ENCODE peak calls at places on chromosomes 2 and 18, in five cellular contexts. One of them, this sample, is unnamed.
A peak's percentile ranks its signal among the peaks of the same experiment; 100 is the strongest.

GRCh38 chr2:134619250-134619649 is 99.5 kb downstream of the TMEM163 start:
- DNase-seq in sigmoid colon: no peak
- DNase-seq in ovary: no peak
- DNase-seq in esophagus squamous epithelium: no peak
- DNase-seq in fibroblast of lung: no peak
- DNase-seq in this sample: no peak

GRCh38 chr2:70851704-70852103 is 16.1 kb upstream of the CD207 start:
- DNase-seq in ovary: no peak
- DNase-seq in esophagus squamous epithelium: no peak
- DNase-seq in fibroblast of lung: no peak
- DNase-seq in sigmoid colon: no peak
- DNase-seq in this sample: no peak

GRCh38 chr18:55706893-55707292 is 118.9 kb upstream of the TCF4 start:
- DNase-seq in esophagus squamous epithelium: no peak
- DNase-seq in sigmoid colon: no peak
- DNase-seq in ovary: no peak
- DNase-seq in fibroblast of lung: peak; percentile 86
- DNase-seq in this sample: no peak

GRCh38 chr2:240881913-240882312 is 13.3 kb downstream of the AGXT start:
- DNase-seq in fibroblast of lung: no peak
- DNase-seq in ovary: no peak
- DNase-seq in esophagus squamous epithelium: no peak
- DNase-seq in sigmoid colon: no peak
- DNase-seq in this sample: no peak

GRCh38 chr2:225354281-225354774 is 45.2 kb upstream of the NYAP2 start:
- DNase-seq in sigmoid colon: no peak
- DNase-seq in fibroblast of lung: peak; percentile 92
- DNase-seq in esophagus squamous epithelium: no peak
- DNase-seq in ovary: no peak
- DNase-seq in this sample: peak; percentile 43

GRCh38 chr2:102718387-102719316 is 43.2 kb upstream of the TMEM182 start:
- DNase-seq in esophagus squamous epithelium: no peak
- DNase-seq in ovary: no peak
- DNase-seq in fibroblast of lung: no peak
- DNase-seq in sigmoid colon: no peak
- DNase-seq in this sample: no peak

GRCh38 chr2:106843910-106844250 is 42.1 kb downstream of the ST6GAL2 start:
- DNase-seq in sigmoid colon: no peak
- DNase-seq in ovary: no peak
- DNase-seq in esophagus squamous epithelium: no peak
- DNase-seq in fibroblast of lung: no peak
- DNase-seq in this sample: peak; percentile 8

GRCh38 chr2:119823734-119824334 is 64.1 kb downstream of the PTPN4 start:
- DNase-seq in sigmoid colon: no peak
- DNase-seq in ovary: peak; percentile 35
- DNase-seq in esophagus squamous epithelium: no peak
- DNase-seq in fibroblast of lung: peak; percentile 46
- DNase-seq in this sample: peak; percentile 32

GRCh38 chr2:65834062-65834461 is 401.7 kb upstream of the SPRED2 start:
- DNase-seq in ovary: no peak
- DNase-seq in esophagus squamous epithelium: no peak
- DNase-seq in sigmoid colon: no peak
- DNase-seq in fibroblast of lung: no peak
- DNase-seq in this sample: no peak

GRCh38 chr2:229085439-229085838 is 185.6 kb downstream of the PID1 start:
- DNase-seq in ovary: no peak
- DNase-seq in sigmoid colon: no peak
- DNase-seq in fibroblast of lung: no peak
- DNase-seq in esophagus squamous epithelium: no peak
- DNase-seq in this sample: no peak
- H3K9me3 ChIP-seq in ovary: no peaks in the 10 kb centered on the region
- H3K9me3 ChIP-seq in sigmoid colon: no peaks in the 10 kb centered on the region
- H3K9me3 ChIP-seq in fibroblast of lung: no peaks in the 10 kb centered on the region
- H3K9me3 ChIP-seq in esophagus squamous epithelium: no peaks in the 10 kb centered on the region
- H3K9me3 ChIP-seq in this sample: no peaks in the 10 kb centered on the region

GRCh38 chr18:1057367-1057766 is 152.7 kb downstream of the ADCYAP1 start:
- DNase-seq in fibroblast of lung: no peak
- DNase-seq in esophagus squamous epithelium: no peak
- DNase-seq in ovary: no peak
- DNase-seq in sigmoid colon: no peak
- DNase-seq in this sample: no peak

DNA sequence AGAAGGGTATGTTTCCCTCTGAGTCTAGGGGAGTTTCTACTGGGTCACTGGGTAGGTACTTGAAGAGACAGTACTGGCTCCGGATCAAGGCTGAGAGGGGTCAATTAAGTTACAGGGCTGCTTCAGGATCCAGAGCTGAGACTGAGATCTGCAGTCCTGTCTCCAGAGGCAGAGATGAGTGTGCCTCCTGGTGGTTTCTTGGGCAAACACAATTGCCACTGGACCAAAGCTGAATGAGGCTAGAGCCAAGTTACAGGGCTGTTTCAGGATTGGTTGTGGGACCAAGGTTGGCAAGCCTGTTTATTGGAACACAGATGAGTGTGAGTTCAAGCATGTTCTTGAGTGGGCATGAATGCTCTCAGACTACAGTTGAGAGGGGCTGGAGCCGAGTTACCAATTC is 157.9 kb downstream of the ADCYAP1 start:
- DNase-seq in ovary: no peak
- DNase-seq in esophagus squamous epithelium: no peak
- DNase-seq in sigmoid colon: no peak
- DNase-seq in fibroblast of lung: no peak
- DNase-seq in this sample: no peak
- TF ChIP-seq CTCF in ovary: no peak
- TF ChIP-seq CTCF in esophagus squamous epithelium: no peak
- TF ChIP-seq CTCF in sigmoid colon: no peak
- TF ChIP-seq CTCF in fibroblast of lung: no peak
- TF ChIP-seq CTCF in this sample: peak; percentile 34

GRCh38 chr2:8251291-8251690 is 430.6 kb upstream of the ID2 start:
- DNase-seq in esophagus squamous epithelium: no peak
- DNase-seq in fibroblast of lung: no peak
- DNase-seq in ovary: no peak
- DNase-seq in sigmoid colon: no peak
- DNase-seq in this sample: no peak

GRCh38 chr2:8249769-8250168 is 432.1 kb upstream of the ID2 start:
- DNase-seq in sigmoid colon: no peak
- DNase-seq in esophagus squamous epithelium: no peak
- DNase-seq in ovary: no peak
- DNase-seq in fibroblast of lung: no peak
- DNase-seq in this sample: no peak

GRCh38 chr2:8248623-8248957 is 433.3 kb upstream of the ID2 start:
- DNase-seq in ovary: no peak
- DNase-seq in sigmoid colon: no peak
- DNase-seq in esophagus squamous epithelium: no peak
- DNase-seq in fibroblast of lung: peak; percentile 3
- DNase-seq in this sample: no peak

GRCh38 chr2:8247905-8248622 is 433.8 kb upstream of the ID2 start:
- DNase-seq in fibroblast of lung: peak; percentile 23
- DNase-seq in sigmoid colon: no peak
- DNase-seq in esophagus squamous epithelium: no peak
- DNase-seq in ovary: no peak
- DNase-seq in this sample: no peak

GRCh38 chr2:8249191-8249590 is 432.7 kb upstream of the ID2 start:
- DNase-seq in sigmoid colon: no peak
- DNase-seq in esophagus squamous epithelium: no peak
- DNase-seq in fibroblast of lung: no peak
- DNase-seq in ovary: no peak
- DNase-seq in this sample: no peak
- H3K9me3 ChIP-seq in sigmoid colon: peaks cover 4% of the 10 kb centered on the region
- H3K9me3 ChIP-seq in esophagus squamous epithelium: peaks cover 4% of the 10 kb centered on the region
- H3K9me3 ChIP-seq in fibroblast of lung: no peaks in the 10 kb centered on the region
- H3K9me3 ChIP-seq in ovary: no peaks in the 10 kb centered on the region
- H3K9me3 ChIP-seq in this sample: peaks cover 8% of the 10 kb centered on the region

GRCh38 chr2:218953366-218953954 is 6.0 kb upstream of the CDK5R2 start:
- DNase-seq in sigmoid colon: no peak
- DNase-seq in fibroblast of lung: no peak
- DNase-seq in ovary: no peak
- DNase-seq in esophagus squamous epithelium: no peak
- DNase-seq in this sample: no peak
- TF ChIP-seq CTCF in sigmoid colon: no peak
- TF ChIP-seq CTCF in fibroblast of lung: no peak
- TF ChIP-seq CTCF in ovary: no peak
- TF ChIP-seq CTCF in esophagus squamous epithelium: no peak
- TF ChIP-seq CTCF in this sample: peak; percentile 27

GRCh38 chr2:86499326-86499725 is 58.2 kb downstream of the KDM3A start:
- DNase-seq in ovary: no peak
- DNase-seq in sigmoid colon: no peak
- DNase-seq in esophagus squamous epithelium: no peak
- DNase-seq in fibroblast of lung: no peak
- DNase-seq in this sample: no peak

GRCh38 chr2:86498468-86499260 is 57.5 kb downstream of the KDM3A start:
- DNase-seq in fibroblast of lung: peak; percentile 23
- DNase-seq in esophagus squamous epithelium: no peak
- DNase-seq in ovary: no peak
- DNase-seq in sigmoid colon: no peak
- DNase-seq in this sample: no peak

DNA sequence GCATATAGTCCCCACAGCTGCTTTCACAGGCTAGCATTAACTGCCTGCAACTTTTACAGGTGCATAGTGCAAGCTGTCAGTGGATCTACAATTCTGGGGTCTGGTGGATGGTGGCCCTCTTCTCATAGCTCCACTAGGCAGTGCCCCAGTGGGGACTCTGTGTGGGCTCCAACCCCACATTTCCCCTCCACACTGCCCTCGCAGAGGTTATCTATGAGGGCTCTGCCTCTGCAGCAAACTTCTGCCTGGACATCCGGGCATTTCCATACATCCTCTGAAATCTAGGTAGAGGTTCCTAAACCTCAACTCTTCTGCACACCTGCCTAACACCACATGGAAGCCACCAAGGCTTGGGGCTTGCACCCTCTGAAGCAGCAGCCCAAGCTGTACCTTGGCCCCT is 59.2 kb downstream of the KDM3A start:
- DNase-seq in fibroblast of lung: no peak
- DNase-seq in esophagus squamous epithelium: no peak
- DNase-seq in sigmoid colon: no peak
- DNase-seq in ovary: no peak
- DNase-seq in this sample: no peak
- H3K9me3 ChIP-seq in fibroblast of lung: no peaks in the 10 kb centered on the region
- H3K9me3 ChIP-seq in esophagus squamous epithelium: peaks cover 11% of the 10 kb centered on the region
- H3K9me3 ChIP-seq in sigmoid colon: peaks cover 9% of the 10 kb centered on the region
- H3K9me3 ChIP-seq in ovary: peaks cover 7% of the 10 kb centered on the region
- H3K9me3 ChIP-seq in this sample: no peaks in the 10 kb centered on the region

DNA sequence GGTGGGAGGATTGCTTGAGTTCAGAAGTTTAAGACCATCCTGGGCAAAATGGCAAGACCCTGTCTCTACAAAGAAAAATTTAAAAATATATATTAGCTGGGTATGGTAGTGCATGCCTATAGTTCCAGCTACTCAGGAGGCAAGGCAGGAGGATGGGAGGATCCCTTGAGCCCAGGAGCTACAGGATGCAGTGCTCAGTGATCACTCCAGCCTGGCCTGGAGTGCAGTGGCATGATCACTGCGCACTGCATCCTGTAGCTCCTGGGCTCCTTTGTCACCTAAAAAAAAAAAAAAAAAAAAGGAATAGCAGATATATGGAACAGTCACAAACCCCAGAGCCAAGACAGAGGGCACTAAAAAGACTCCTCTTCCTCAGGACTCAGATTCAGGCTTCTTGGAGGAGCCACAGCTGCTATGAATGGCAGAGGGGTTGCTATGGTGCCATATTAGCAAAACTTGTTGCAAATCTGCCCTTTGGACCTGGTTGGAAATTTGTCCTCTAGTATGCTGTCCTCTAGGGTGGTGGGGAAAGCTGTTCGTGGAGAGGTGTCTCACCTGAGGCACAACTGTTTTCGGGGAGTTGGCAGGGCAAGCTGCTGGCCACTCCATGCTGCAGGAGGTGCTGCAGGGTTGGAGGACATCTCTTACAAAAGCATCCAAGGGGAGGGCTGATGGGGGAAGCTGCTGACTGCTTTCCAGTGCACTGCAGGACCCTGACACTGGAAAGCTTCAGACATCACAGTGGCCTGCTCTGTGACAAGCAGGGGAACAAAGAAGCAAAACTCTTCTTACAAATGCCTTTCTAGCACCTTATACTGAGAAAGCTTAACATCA is 22.7 kb downstream of the CYP20A1 start:
- DNase-seq in ovary: no peak
- DNase-seq in esophagus squamous epithelium: no peak
- DNase-seq in fibroblast of lung: no peak
- DNase-seq in sigmoid colon: no peak
- DNase-seq in this sample: no peak
- TF ChIP-seq CTCF in ovary: no peak
- TF ChIP-seq CTCF in esophagus squamous epithelium: no peak
- TF ChIP-seq CTCF in fibroblast of lung: peak; percentile 2
- TF ChIP-seq CTCF in sigmoid colon: no peak
- TF ChIP-seq CTCF in this sample: no peak

DNA sequence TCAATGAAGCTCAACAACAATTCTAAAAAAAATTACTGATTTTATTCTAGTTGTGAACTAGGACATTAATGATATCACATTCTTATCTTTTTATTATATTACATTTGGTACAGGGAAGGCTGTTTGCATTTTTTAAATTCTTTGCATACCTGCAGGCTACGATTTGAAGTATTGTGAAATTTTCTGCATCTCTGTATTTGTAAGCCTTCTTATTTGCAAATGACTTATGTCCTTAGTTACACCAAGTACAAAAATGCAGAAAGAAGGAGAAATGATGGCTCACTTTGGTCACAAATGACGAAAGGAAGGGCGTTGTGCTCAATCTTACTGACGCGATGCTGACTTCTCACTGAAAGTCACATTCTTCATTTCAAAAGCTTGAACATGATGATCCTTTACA is 227.5 kb upstream of the SOX11 start:
- DNase-seq in sigmoid colon: no peak
- DNase-seq in esophagus squamous epithelium: no peak
- DNase-seq in fibroblast of lung: peak; percentile 16
- DNase-seq in ovary: no peak
- DNase-seq in this sample: no peak
- H3K9me3 ChIP-seq in sigmoid colon: no peaks in the 10 kb centered on the region
- H3K9me3 ChIP-seq in esophagus squamous epithelium: no peaks in the 10 kb centered on the region
- H3K9me3 ChIP-seq in fibroblast of lung: no peaks in the 10 kb centered on the region
- H3K9me3 ChIP-seq in ovary: no peaks in the 10 kb centered on the region
- H3K9me3 ChIP-seq in this sample: no peaks in the 10 kb centered on the region

GRCh38 chr2:36411962-36412444 is 56.4 kb downstream of the CRIM1 start:
- DNase-seq in sigmoid colon: no peak
- DNase-seq in fibroblast of lung: no peak
- DNase-seq in esophagus squamous epithelium: no peak
- DNase-seq in ovary: no peak
- DNase-seq in this sample: no peak
- TF ChIP-seq CTCF in sigmoid colon: no peak
- TF ChIP-seq CTCF in fibroblast of lung: no peak
- TF ChIP-seq CTCF in esophagus squamous epithelium: no peak
- TF ChIP-seq CTCF in ovary: no peak
- TF ChIP-seq CTCF in this sample: peak; percentile 3

GRCh38 chr2:127405252-127405605 is 13.0 kb upstream of the PROC start:
- DNase-seq in fibroblast of lung: no peak
- DNase-seq in esophagus squamous epithelium: no peak
- DNase-seq in sigmoid colon: no peak
- DNase-seq in ovary: no peak
- DNase-seq in this sample: no peak
- H3K9me3 ChIP-seq in fibroblast of lung: no peaks in the 10 kb centered on the region
- H3K9me3 ChIP-seq in esophagus squamous epithelium: no peaks in the 10 kb centered on the region
- H3K9me3 ChIP-seq in sigmoid colon: no peaks in the 10 kb centered on the region
- H3K9me3 ChIP-seq in ovary: no peaks in the 10 kb centered on the region
- H3K9me3 ChIP-seq in this sample: no peaks in the 10 kb centered on the region

This sample was measured in BE2C.